ENCODE peak calls at places on chromosomes 3 and 15, in five cellular contexts. One of them, this sample, is unnamed.

GRCh38 chr3:194397757-194398312 is 1.2 kb downstream of the GP5 start:
- DNase-seq in epithelial cell of proximal tubule: no peak
- DNase-seq in suprapubic skin: no peak
- DNase-seq in hepatocyte: no peak
- DNase-seq in BE2C: peak
- DNase-seq in this sample: no peak

GRCh38 chr3:126468028-126468891 is 7.4 kb downstream of the ZXDC start:
- DNase-seq in epithelial cell of proximal tubule: no peak
- DNase-seq in suprapubic skin: peak
- DNase-seq in hepatocyte: peak
- DNase-seq in BE2C: peak
- DNase-seq in this sample: no peak

GRCh38 chr3:139189943-139190342 is 145.3 kb upstream of the PRR23C start:
- DNase-seq in epithelial cell of proximal tubule: no peak
- DNase-seq in suprapubic skin: no peak
- DNase-seq in hepatocyte: no peak
- DNase-seq in BE2C: no peak
- DNase-seq in this sample: no peak

GRCh38 chr3:30538787-30539186 is 67.6 kb upstream of the TGFBR2 start:
- DNase-seq in epithelial cell of proximal tubule: peak
- DNase-seq in suprapubic skin: no peak
- DNase-seq in hepatocyte: no peak
- DNase-seq in BE2C: no peak
- DNase-seq in this sample: peak

GRCh38 chr15:56537881-56538280 is 72.9 kb upstream of the MNS1 start:
- DNase-seq in epithelial cell of proximal tubule: no peak
- DNase-seq in suprapubic skin: no peak
- DNase-seq in hepatocyte: no peak
- DNase-seq in BE2C: no peak
- DNase-seq in this sample: no peak

GRCh38 chr15:74821091-74821789 is 5.2 kb upstream of the CPLX3 start:
- DNase-seq in epithelial cell of proximal tubule: no peak
- DNase-seq in suprapubic skin: no peak
- DNase-seq in hepatocyte: no peak
- DNase-seq in BE2C: peak
- DNase-seq in this sample: no peak

GRCh38 chr3:55725681-55726500 is 238.8 kb upstream of the WNT5A start:
- DNase-seq in epithelial cell of proximal tubule: no peak
- DNase-seq in suprapubic skin: no peak
- DNase-seq in hepatocyte: no peak
- DNase-seq in BE2C: no peak
- DNase-seq in this sample: no peak

GRCh38 chr15:39273805-39274411 is 307.0 kb upstream of the THBS1 start:
- DNase-seq in epithelial cell of proximal tubule: no peak
- DNase-seq in suprapubic skin: no peak
- DNase-seq in hepatocyte: peak
- DNase-seq in BE2C: no peak
- DNase-seq in this sample: no peak

GRCh38 chr15:23370578-23370977 is 16.0 kb downstream of the GOLGA8S start:
- DNase-seq in epithelial cell of proximal tubule: no peak
- DNase-seq in suprapubic skin: no peak
- DNase-seq in hepatocyte: no peak
- DNase-seq in BE2C: no peak
- DNase-seq in this sample: no peak

GRCh38 chr3:121998588-121999473 is 23.2 kb downstream of the ILDR1 start:
- DNase-seq in epithelial cell of proximal tubule: no peak
- DNase-seq in suprapubic skin: no peak
- DNase-seq in hepatocyte: peak
- DNase-seq in BE2C: no peak
- DNase-seq in this sample: no peak

GRCh38 chr15:81155375-81156218 is 21.5 kb downstream of the CFAP161 start:
- DNase-seq in epithelial cell of proximal tubule: peak
- DNase-seq in suprapubic skin: peak
- DNase-seq in hepatocyte: peak
- DNase-seq in BE2C: no peak
- DNase-seq in this sample: no peak

GRCh38 chr15:62138124-62138523 is 27.0 kb downstream of the C2CD4B start:
- DNase-seq in epithelial cell of proximal tubule: peak
- DNase-seq in suprapubic skin: no peak
- DNase-seq in hepatocyte: no peak
- DNase-seq in BE2C: no peak
- DNase-seq in this sample: peak

GRCh38 chr15:59344311-59344710 is 28.4 kb downstream of the MYO1E start:
- DNase-seq in epithelial cell of proximal tubule: no peak
- DNase-seq in suprapubic skin: no peak
- DNase-seq in hepatocyte: no peak
- DNase-seq in BE2C: no peak
- DNase-seq in this sample: no peak

GRCh38 chr15:48794697-48795134 is 16.2 kb downstream of the CEP152 start:
- DNase-seq in epithelial cell of proximal tubule: no peak
- DNase-seq in suprapubic skin: no peak
- DNase-seq in hepatocyte: no peak
- DNase-seq in BE2C: no peak
- DNase-seq in this sample: no peak

GRCh38 chr3:13882876-13883275 is 3.0 kb upstream of the WNT7A start:
- DNase-seq in epithelial cell of proximal tubule: no peak
- DNase-seq in suprapubic skin: no peak
- DNase-seq in hepatocyte: no peak
- DNase-seq in BE2C: no peak
- DNase-seq in this sample: no peak

GRCh38 chr3:107241217-107241616 is 136.0 kb upstream of the CCDC54 start:
- DNase-seq in epithelial cell of proximal tubule: no peak
- DNase-seq in suprapubic skin: no peak
- DNase-seq in hepatocyte: peak
- DNase-seq in BE2C: no peak
- DNase-seq in this sample: no peak

GRCh38 chr3:138114431-138114918 is 933 bp downstream of the DZIP1L start:
- DNase-seq in epithelial cell of proximal tubule: no peak
- DNase-seq in suprapubic skin: no peak
- DNase-seq in hepatocyte: peak
- DNase-seq in BE2C: no peak
- DNase-seq in this sample: no peak

GRCh38 chr3:36596411-36596810 is 167.9 kb downstream of the DCLK3 start:
- DNase-seq in epithelial cell of proximal tubule: no peak
- DNase-seq in suprapubic skin: no peak
- DNase-seq in hepatocyte: no peak
- DNase-seq in BE2C: no peak
- DNase-seq in this sample: no peak

GRCh38 chr15:67120839-67121540 is 55.6 kb downstream of the SMAD3 start:
- DNase-seq in epithelial cell of proximal tubule: no peak
- DNase-seq in suprapubic skin: peak
- DNase-seq in hepatocyte: peak
- DNase-seq in BE2C: peak
- DNase-seq in this sample: no peak
- H3K4me3 ChIP-seq in epithelial cell of proximal tubule: no peak
- H3K4me3 ChIP-seq in suprapubic skin: peak
- H3K4me3 ChIP-seq in hepatocyte: no peak
- H3K4me3 ChIP-seq in BE2C: no peak
- H3K4me3 ChIP-seq in this sample: no peak

GRCh38 chr3:77815467-77815866 is 775.6 kb downstream of the ROBO2 start:
- DNase-seq in epithelial cell of proximal tubule: no peak
- DNase-seq in suprapubic skin: no peak
- DNase-seq in hepatocyte: no peak
- DNase-seq in BE2C: peak
- DNase-seq in this sample: no peak
- TF ChIP-seq CTCF in epithelial cell of proximal tubule: peak
- TF ChIP-seq CTCF in suprapubic skin: no peak
- TF ChIP-seq CTCF in hepatocyte: peak
- TF ChIP-seq CTCF in BE2C: peak
- TF ChIP-seq CTCF in this sample: peak

GRCh38 chr3:98985406-98985805 is 83.9 kb upstream of the DCBLD2 start:
- DNase-seq in epithelial cell of proximal tubule: no peak
- DNase-seq in suprapubic skin: no peak
- DNase-seq in hepatocyte: no peak
- DNase-seq in BE2C: no peak
- DNase-seq in this sample: no peak

GRCh38 chr3:98982336-98982735 is 80.8 kb upstream of the DCBLD2 start:
- DNase-seq in epithelial cell of proximal tubule: no peak
- DNase-seq in suprapubic skin: no peak
- DNase-seq in hepatocyte: no peak
- DNase-seq in BE2C: no peak
- DNase-seq in this sample: no peak

GRCh38 chr3:98986073-98986472 is 84.6 kb upstream of the DCBLD2 start:
- DNase-seq in epithelial cell of proximal tubule: peak
- DNase-seq in suprapubic skin: no peak
- DNase-seq in hepatocyte: peak
- DNase-seq in BE2C: no peak
- DNase-seq in this sample: peak

GRCh38 chr3:98980915-98981596 is 79.6 kb upstream of the DCBLD2 start:
- DNase-seq in epithelial cell of proximal tubule: peak
- DNase-seq in suprapubic skin: no peak
- DNase-seq in hepatocyte: no peak
- DNase-seq in BE2C: no peak
- DNase-seq in this sample: no peak

GRCh38 chr3:98984024-98984423 is 82.5 kb upstream of the DCBLD2 start:
- DNase-seq in epithelial cell of proximal tubule: no peak
- DNase-seq in suprapubic skin: no peak
- DNase-seq in hepatocyte: no peak
- DNase-seq in BE2C: no peak
- DNase-seq in this sample: no peak
- H3K4me3 ChIP-seq in epithelial cell of proximal tubule: peak
- H3K4me3 ChIP-seq in suprapubic skin: no peak
- H3K4me3 ChIP-seq in hepatocyte: no peak
- H3K4me3 ChIP-seq in BE2C: no peak
- H3K4me3 ChIP-seq in this sample: no peak

DNA sequence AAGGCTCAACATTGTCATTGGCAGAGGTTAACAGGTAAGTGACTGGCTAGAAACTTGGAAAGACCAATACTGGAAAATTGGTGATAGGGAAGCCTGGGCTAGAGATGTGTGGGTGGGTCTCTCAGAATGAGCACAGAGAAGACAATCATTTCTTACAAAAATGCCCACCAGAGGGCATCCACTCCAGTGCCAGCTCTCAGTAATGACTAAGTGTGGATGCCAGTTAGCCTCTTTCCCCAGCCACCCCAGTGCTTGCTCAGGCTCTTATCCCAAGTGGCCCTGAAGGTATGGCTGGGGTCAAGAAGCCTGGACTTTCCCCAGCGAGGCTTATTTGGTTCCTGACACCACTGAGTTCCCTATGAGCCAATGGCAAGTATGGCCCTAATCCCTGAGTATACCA is 115.9 kb upstream of the ST8SIA2 start:
- DNase-seq in epithelial cell of proximal tubule: no peak
- DNase-seq in suprapubic skin: no peak
- DNase-seq in hepatocyte: peak
- DNase-seq in BE2C: peak
- DNase-seq in this sample: no peak
- TF ChIP-seq CTCF in epithelial cell of proximal tubule: peak
- TF ChIP-seq CTCF in suprapubic skin: no peak
- TF ChIP-seq CTCF in hepatocyte: peak
- TF ChIP-seq CTCF in BE2C: peak
- TF ChIP-seq CTCF in this sample: no peak

DNA sequence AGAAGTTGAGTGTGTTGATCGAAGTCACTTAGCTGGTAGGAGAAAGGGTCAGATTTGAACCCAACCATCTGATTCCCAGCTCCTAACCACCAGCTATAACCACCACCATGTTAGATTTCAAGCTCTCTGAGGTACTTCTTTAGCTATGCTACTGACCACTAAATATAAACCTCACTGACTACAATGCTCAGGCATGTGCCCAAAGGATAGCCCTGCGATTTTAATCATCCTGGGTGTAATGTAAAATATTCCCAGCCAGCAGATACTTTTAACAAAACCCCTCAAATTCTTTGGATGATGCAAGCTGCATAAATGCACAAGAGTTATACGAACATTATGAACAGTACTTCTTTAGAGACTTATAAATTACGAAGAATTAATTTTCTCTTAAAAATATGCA is 115.2 kb upstream of the TSC22D2 start:
- DNase-seq in epithelial cell of proximal tubule: no peak
- DNase-seq in suprapubic skin: no peak
- DNase-seq in hepatocyte: no peak
- DNase-seq in BE2C: no peak
- DNase-seq in this sample: no peak
- H3K4me3 ChIP-seq in epithelial cell of proximal tubule: no peak
- H3K4me3 ChIP-seq in suprapubic skin: no peak
- H3K4me3 ChIP-seq in hepatocyte: no peak
- H3K4me3 ChIP-seq in BE2C: no peak
- H3K4me3 ChIP-seq in this sample: no peak

GRCh38 chr3:12799525-12800440 is 3.3 kb downstream of the CAND2 start:
- DNase-seq in epithelial cell of proximal tubule: no peak
- DNase-seq in suprapubic skin: no peak
- DNase-seq in hepatocyte: no peak
- DNase-seq in BE2C: no peak
- DNase-seq in this sample: no peak
- TF ChIP-seq CTCF in epithelial cell of proximal tubule: no peak
- TF ChIP-seq CTCF in suprapubic skin: no peak
- TF ChIP-seq CTCF in hepatocyte: no peak
- TF ChIP-seq CTCF in BE2C: no peak
- TF ChIP-seq CTCF in this sample: no peak